ENCODE peak calls at places on chromosomes 13 and 19, in seven cellular contexts. H, J, Z, R, B, C and E are unnamed samples. For H3K36me3, the result is how much of the 10 kb centered on the place peaks cover.

GRCh38 chr13:23901365-23901764 is 4.1 kb upstream of the C1QTNF9B start:
- DNase-seq in H (no peak), J (no peak), Z (no peak), R (no peak), B (no peak), C (no peak), E (no peak)

GRCh38 chr13:91017031-91017668 is 330.3 kb upstream of the MIR17HG start:
- DNase-seq in H (no peak), J (no peak), Z (no peak), R (peak), B (peak), C (no peak), E (peak)

GRCh38 chr19:38360351-38360750 is 14.0 kb upstream of the PSMD8 start:
- DNase-seq in H (no peak), J (no peak), Z (no peak), R (no peak), B (no peak), C (no peak), E (peak)

GRCh38 chr13:27362064-27362751 is 62.2 kb upstream of the GTF3A start:
- DNase-seq in H (peak), J (peak), Z (peak), R (peak), B (peak), C (peak), E (peak)

GRCh38 chr13:32080328-32080744 is 48.8 kb downstream of the FRY start:
- DNase-seq in H (no peak), J (no peak), Z (no peak), R (no peak), B (no peak), C (no peak), E (no peak)

GRCh38 chr13:109336730-109337129 is 449.7 kb downstream of the IRS2 start:
- DNase-seq in H (no peak), J (no peak), Z (no peak), R (no peak), B (no peak), C (no peak), E (no peak)

GRCh38 chr19:10686661-10687517 is 14.3 kb upstream of the QTRT1 start:
- DNase-seq in H (no peak), J (no peak), Z (no peak), R (no peak), B (no peak), C (no peak), E (no peak)

GRCh38 chr13:96089749-96090239 is at the start of gene HS6ST3:
- DNase-seq in H (no peak), J (peak), Z (peak), R (peak), B (no peak), C (no peak), E (peak)

GRCh38 chr19:604355-604754 is 14.7 kb downstream of the HCN2 start:
- DNase-seq in H (no peak), J (no peak), Z (no peak), R (no peak), B (no peak), C (no peak), E (peak)

GRCh38 chr19:44875666-44876418 is 15.2 kb upstream of the TOMM40 start:
- DNase-seq in H (peak), J (no peak), Z (no peak), R (no peak), B (no peak), C (no peak), E (peak)

GRCh38 chr13:113009743-113010509 is 40.9 kb downstream of the MCF2L start:
- DNase-seq in H (no peak), J (no peak), Z (no peak), R (no peak), B (no peak), C (no peak), E (no peak)

GRCh38 chr13:110047511-110047910 is 259.4 kb downstream of the COL4A1 start:
- DNase-seq in H (no peak), J (peak), Z (peak), R (peak), B (peak), C (no peak), E (no peak)

GRCh38 chr19:35545855-35546381 is 492 bp downstream of the TMEM147 start:
- DNase-seq in H (peak), J (no peak), Z (no peak), R (peak), B (peak), C (no peak), E (peak)

GRCh38 chr19:13132471-13133166 is 14.6 kb downstream of the NACC1 start:
- DNase-seq in H (no peak), J (no peak), Z (no peak), R (no peak), B (no peak), C (no peak), E (no peak)

GRCh38 chr19:44960906-44961734 is 5.9 kb downstream of the CLPTM1 start:
- DNase-seq in H (peak), J (no peak), Z (no peak), R (no peak), B (no peak), C (no peak), E (no peak)

GRCh38 chr19:18419699-18420460 is 682 bp downstream of the SSBP4 start:
- DNase-seq in H (peak), J (peak), Z (peak), R (no peak), B (peak), C (no peak), E (no peak)

GRCh38 chr19:29482855-29483640 is 42.7 kb upstream of the VSTM2B start:
- DNase-seq in H (no peak), J (peak), Z (no peak), R (no peak), B (peak), C (no peak), E (no peak)

GRCh38 chr19:21491161-21491560 is 14.2 kb upstream of the ZNF429 start:
- DNase-seq in H (no peak), J (no peak), Z (no peak), R (no peak), B (no peak), C (no peak), E (no peak)

GRCh38 chr13:108176685-108177274 is 38.6 kb downstream of the LIG4 start:
- DNase-seq in H (peak), J (no peak), Z (no peak), R (peak), B (peak), C (peak), E (peak)

DNA sequence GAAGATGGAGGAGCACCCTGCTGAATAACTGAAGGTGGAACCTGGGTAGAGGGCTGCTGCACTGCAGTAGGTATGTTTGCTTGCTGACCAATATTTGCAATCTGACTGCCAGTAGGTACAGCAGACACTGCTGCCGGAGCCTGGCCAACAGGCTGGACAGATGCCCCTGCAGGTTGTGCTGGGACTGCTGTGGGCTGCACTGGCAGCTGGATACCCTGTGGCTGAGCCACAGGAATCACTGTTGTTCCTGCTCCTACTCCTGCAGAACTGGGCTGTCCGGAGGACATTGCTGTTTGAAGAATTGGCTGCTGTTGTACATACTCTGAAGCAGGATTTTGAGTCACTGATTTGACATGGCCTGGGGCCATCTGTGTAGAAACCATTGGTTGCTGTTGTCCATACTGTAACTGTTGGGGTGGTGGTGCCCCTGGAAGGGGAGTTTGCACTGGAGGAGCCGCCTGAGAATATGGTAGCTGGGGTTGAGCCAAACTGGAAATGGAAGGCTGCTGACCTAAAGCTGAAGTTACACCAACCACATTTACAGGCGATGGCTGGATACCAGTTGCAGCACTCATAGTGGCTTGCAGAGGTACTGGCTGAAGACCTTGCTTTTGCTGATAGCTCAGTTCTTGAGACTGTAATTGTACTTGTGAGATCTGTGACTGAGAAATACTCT is 2.2 kb downstream of the TSC22D1 start:
- DNase-seq in H (no peak), J (no peak), Z (no peak), R (peak), B (no peak), C (no peak), E (no peak)
- TF ChIP-seq CTCF in H (peak), J (peak), Z (no peak), R (no peak), B (no peak), C (peak), E (peak)

DNA sequence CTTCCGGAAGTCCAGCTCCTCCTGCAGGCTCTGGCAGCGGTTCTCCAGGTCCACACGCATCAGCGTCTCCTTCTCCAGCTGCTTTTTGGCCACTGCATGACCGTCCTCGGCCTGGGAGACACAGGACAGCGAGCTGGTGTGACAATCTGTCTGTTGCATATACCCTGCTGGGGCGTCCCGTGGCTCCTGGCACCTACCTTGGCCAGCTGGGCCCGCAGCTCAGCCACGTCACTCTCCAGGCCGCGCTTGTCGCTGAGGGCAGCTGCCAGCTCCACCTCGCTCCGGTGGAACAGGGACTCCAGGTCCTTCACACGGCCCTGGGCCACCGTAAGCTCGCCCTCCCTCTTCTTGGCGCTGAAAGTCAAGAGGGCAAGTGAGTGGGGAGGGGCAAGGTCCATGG is 10.8 kb upstream of the TIMM13 start:
- DNase-seq in H (no peak), J (no peak), Z (no peak), R (no peak), B (no peak), C (no peak), E (no peak)
- H3K36me3 ChIP-seq in H (under half), J (under half), Z (under half), R (half or more), B (half or more), C (half or more), E (half or more)

GRCh38 chr19:41238244-41238643 is 19.2 kb downstream of the AXL start:
- DNase-seq in H (no peak), J (no peak), Z (no peak), R (no peak), B (no peak), C (no peak), E (no peak)

GRCh38 chr19:41239363-41239762 is 20.3 kb downstream of the AXL start:
- DNase-seq in H (peak), J (no peak), Z (no peak), R (no peak), B (no peak), C (no peak), E (no peak)

GRCh38 chr19:41244117-41244516 is 20.1 kb upstream of the HNRNPUL1 start:
- DNase-seq in H (no peak), J (no peak), Z (no peak), R (no peak), B (no peak), C (no peak), E (no peak)

GRCh38 chr19:41241859-41242258 is 22.3 kb upstream of the HNRNPUL1 start:
- DNase-seq in H (no peak), J (no peak), Z (no peak), R (no peak), B (no peak), C (no peak), E (no peak)

GRCh38 chr19:41239961-41240574 is 21.0 kb downstream of the AXL start:
- DNase-seq in H (no peak), J (no peak), Z (no peak), R (no peak), B (no peak), C (no peak), E (no peak)
- TF ChIP-seq CTCF in H (no peak), J (no peak), Z (no peak), R (no peak), B (no peak), C (no peak), E (no peak)

GRCh38 chr19:51696606-51697005 is 3.5 kb downstream of the SPACA6 start:
- DNase-seq in H (no peak), J (no peak), Z (no peak), R (peak), B (no peak), C (no peak), E (no peak)

GRCh38 chr19:51697169-51697776 is 4.1 kb downstream of the SPACA6 start:
- DNase-seq in H (no peak), J (no peak), Z (no peak), R (peak), B (no peak), C (no peak), E (no peak)

GRCh38 chr19:51695088-51695487 is 2.0 kb downstream of the SPACA6 start:
- DNase-seq in H (no peak), J (no peak), Z (no peak), R (peak), B (no peak), C (no peak), E (no peak)

GRCh38 chr19:51694318-51695085 is 1.4 kb downstream of the SPACA6 start:
- DNase-seq in H (no peak), J (no peak), Z (no peak), R (peak), B (no peak), C (no peak), E (no peak)

DNA sequence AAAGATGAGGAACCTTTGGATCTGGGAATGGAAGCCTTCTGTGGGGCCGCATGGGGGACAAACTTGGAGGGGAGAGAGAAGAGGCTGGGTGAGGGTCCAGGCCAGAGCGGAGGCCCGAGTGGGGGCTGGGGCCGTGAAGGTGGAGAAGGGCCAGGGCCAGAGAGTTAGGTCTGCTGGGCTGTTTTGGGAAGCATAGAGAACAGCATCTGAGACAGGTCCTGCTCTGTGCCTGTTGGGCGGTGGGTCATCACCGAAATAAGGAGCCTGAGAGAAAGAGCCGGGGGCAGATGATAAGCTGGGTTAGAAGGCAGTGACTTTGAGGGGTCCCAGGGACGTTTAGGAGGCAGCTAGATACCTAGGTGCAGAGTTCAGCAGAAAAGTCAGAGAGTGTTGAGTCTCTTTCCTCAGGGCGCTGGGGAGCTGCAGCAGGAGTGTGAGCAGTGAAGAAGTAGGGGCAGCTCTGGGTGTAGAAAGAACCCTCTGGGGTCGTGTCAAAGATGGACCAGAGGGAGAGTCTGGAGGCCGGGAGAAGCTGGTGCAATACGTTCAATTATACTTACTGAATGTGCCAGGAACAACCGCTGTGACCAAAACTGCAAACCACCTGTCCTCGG is 2.7 kb downstream of the SPACA6 start:
- DNase-seq in H (no peak), J (no peak), Z (no peak), R (peak), B (no peak), C (no peak), E (no peak)
- H3K36me3 ChIP-seq in H (under half), J (under half), Z (under half), R (half or more), B (half or more), C (half or more), E (half or more)

GRCh38 chr19:41877916-41878905 is 1.1 kb downstream of the CD79A start:
- DNase-seq in H (peak), J (no peak), Z (no peak), R (no peak), B (no peak), C (no peak), E (no peak)
- TF ChIP-seq CTCF in H (no peak), J (no peak), Z (no peak), R (no peak), B (no peak), C (no peak), E (no peak)

GRCh38 chr19:52590728-52591127 is 20.6 kb downstream of the ZNF701 start:
- DNase-seq in H (no peak), J (no peak), Z (no peak), R (no peak), B (no peak), C (no peak), E (peak)

DNA sequence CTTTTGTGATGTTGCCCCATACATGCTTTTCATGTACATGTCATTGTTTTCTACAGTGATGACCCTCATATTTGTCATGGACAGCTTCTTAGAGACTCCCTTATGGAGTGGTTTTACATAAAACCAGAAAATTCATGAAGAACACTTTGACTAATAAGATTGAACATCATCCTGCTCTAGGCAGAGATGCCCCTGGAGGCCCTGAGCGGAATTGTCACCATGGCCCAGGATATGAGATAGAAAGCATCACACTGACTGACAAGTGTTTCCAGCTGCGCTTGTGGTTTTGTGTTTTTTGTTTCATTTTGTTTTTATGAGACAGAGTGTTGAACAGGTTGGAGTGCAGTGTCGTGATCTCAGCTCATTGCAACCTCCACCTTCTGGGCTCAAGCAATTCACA is 22.2 kb downstream of the ZNF701 start:
- DNase-seq in H (no peak), J (no peak), Z (no peak), R (no peak), B (no peak), C (no peak), E (no peak)
- H3K36me3 ChIP-seq in H (under half), J (under half), Z (under half), R (half or more), B (under half), C (half or more), E (under half)

GRCh38 chr13:51067376-51068125 is 43.5 kb downstream of the C13orf42 start:
- DNase-seq in H (no peak), J (no peak), Z (no peak), R (no peak), B (no peak), C (no peak), E (no peak)

GRCh38 chr13:51068501-51068900 is 42.6 kb downstream of the C13orf42 start:
- DNase-seq in H (no peak), J (no peak), Z (no peak), R (no peak), B (no peak), C (no peak), E (no peak)

GRCh38 chr13:51065372-51066090 is 45.5 kb downstream of the C13orf42 start:
- DNase-seq in H (no peak), J (no peak), Z (no peak), R (no peak), B (no peak), C (no peak), E (no peak)

GRCh38 chr13:51064753-51065152 is 46.3 kb downstream of the C13orf42 start:
- DNase-seq in H (no peak), J (no peak), Z (no peak), R (no peak), B (no peak), C (no peak), E (no peak)

GRCh38 chr13:51066091-51066831 is 44.8 kb downstream of the C13orf42 start:
- DNase-seq in H (no peak), J (no peak), Z (peak), R (no peak), B (no peak), C (peak), E (no peak)
- TF ChIP-seq CTCF in H (no peak), J (no peak), Z (no peak), R (no peak), B (no peak), C (no peak), E (no peak)